ENCODE peak calls at places on chromosome 19, in four cellular contexts. One of them, this sample, is unnamed.

GRCh38 chr19:43534811-43535761 is 2.1 kb downstream of the ZNF575 start:
- DNase-seq in left lung: peak
- DNase-seq in endothelial cell: peak
- DNase-seq in gastrocnemius medialis: no peak
- DNase-seq in this sample: peak

GRCh38 chr19:37669336-37669963 is 14.2 kb upstream of the ZFP30 start:
- DNase-seq in left lung: no peak
- DNase-seq in endothelial cell: no peak
- DNase-seq in gastrocnemius medialis: no peak
- DNase-seq in this sample: no peak

GRCh38 chr19:2721570-2722540 is 683 bp upstream of the DIRAS1 start:
- DNase-seq in left lung: no peak
- DNase-seq in endothelial cell: no peak
- DNase-seq in gastrocnemius medialis: no peak
- DNase-seq in this sample: no peak

GRCh38 chr19:19224852-19225494 is 13.2 kb downstream of the NCAN start:
- DNase-seq in left lung: peak
- DNase-seq in endothelial cell: peak
- DNase-seq in gastrocnemius medialis: no peak
- DNase-seq in this sample: peak

GRCh38 chr19:45569619-45570421 is 14.8 kb downstream of the OPA3 start:
- DNase-seq in left lung: peak
- DNase-seq in endothelial cell: peak
- DNase-seq in gastrocnemius medialis: peak
- DNase-seq in this sample: peak

GRCh38 chr19:536031-536880 is 4.7 kb downstream of the CDC34 start:
- DNase-seq in left lung: no peak
- DNase-seq in endothelial cell: no peak
- DNase-seq in gastrocnemius medialis: no peak
- DNase-seq in this sample: no peak

GRCh38 chr19:48859711-48860572 is 8.5 kb downstream of the PLEKHA4 start:
- DNase-seq in left lung: peak
- DNase-seq in endothelial cell: no peak
- DNase-seq in gastrocnemius medialis: no peak
- DNase-seq in this sample: no peak

GRCh38 chr19:49071860-49072547 is 495 bp downstream of the KCNA7 start:
- DNase-seq in left lung: no peak
- DNase-seq in endothelial cell: no peak
- DNase-seq in gastrocnemius medialis: no peak
- DNase-seq in this sample: no peak

GRCh38 chr19:3094638-3095374 is 644 bp downstream of the GNA11 start:
- DNase-seq in left lung: peak
- DNase-seq in endothelial cell: peak
- DNase-seq in gastrocnemius medialis: no peak
- DNase-seq in this sample: peak

GRCh38 chr19:49553451-49554271 is 25.9 kb downstream of the RCN3 start:
- DNase-seq in left lung: no peak
- DNase-seq in endothelial cell: no peak
- DNase-seq in gastrocnemius medialis: no peak
- DNase-seq in this sample: peak

GRCh38 chr19:51158474-51159129 is 16.5 kb downstream of the SIGLEC7 start:
- DNase-seq in left lung: peak
- DNase-seq in endothelial cell: peak
- DNase-seq in gastrocnemius medialis: no peak
- DNase-seq in this sample: peak

GRCh38 chr19:5927439-5927821 is 13.4 kb downstream of the CAPS start:
- DNase-seq in left lung: no peak
- DNase-seq in endothelial cell: no peak
- DNase-seq in gastrocnemius medialis: no peak
- DNase-seq in this sample: no peak

GRCh38 chr19:39397360-39398296 is 6.5 kb downstream of the MED29 start:
- DNase-seq in left lung: peak
- DNase-seq in endothelial cell: peak
- DNase-seq in gastrocnemius medialis: peak
- DNase-seq in this sample: peak

GRCh38 chr19:8831832-8832131 is 322 bp downstream of the ZNF558 start:
- DNase-seq in left lung: no peak
- DNase-seq in endothelial cell: no peak
- DNase-seq in gastrocnemius medialis: peak
- DNase-seq in this sample: no peak

GRCh38 chr19:8831373-8831772 is 731 bp downstream of the ZNF558 start:
- DNase-seq in left lung: no peak
- DNase-seq in endothelial cell: no peak
- DNase-seq in gastrocnemius medialis: no peak
- DNase-seq in this sample: no peak

GRCh38 chr19:8835446-8835845 is 3.3 kb downstream of the MBD3L1 start:
- DNase-seq in left lung: no peak
- DNase-seq in endothelial cell: no peak
- DNase-seq in gastrocnemius medialis: no peak
- DNase-seq in this sample: no peak

GRCh38 chr19:8835877-8836276 is 3.7 kb downstream of the MBD3L1 start:
- DNase-seq in left lung: no peak
- DNase-seq in endothelial cell: no peak
- DNase-seq in gastrocnemius medialis: no peak
- DNase-seq in this sample: no peak

GRCh38 chr19:8832132-8833021 is at the start of the genes MBD3L1 and ZNF558:
- DNase-seq in left lung: peak
- DNase-seq in endothelial cell: no peak
- DNase-seq in gastrocnemius medialis: peak
- DNase-seq in this sample: peak
- TF ChIP-seq CTCF in left lung: peak
- TF ChIP-seq CTCF in endothelial cell: no peak
- TF ChIP-seq CTCF in gastrocnemius medialis: peak
- TF ChIP-seq CTCF in this sample: peak

GRCh38 chr19:15112385-15112784 is 5.2 kb downstream of the SYDE1 start:
- DNase-seq in left lung: no peak
- DNase-seq in endothelial cell: no peak
- DNase-seq in gastrocnemius medialis: no peak
- DNase-seq in this sample: peak
- TF ChIP-seq CTCF in left lung: no peak
- TF ChIP-seq CTCF in endothelial cell: no peak
- TF ChIP-seq CTCF in gastrocnemius medialis: no peak
- TF ChIP-seq CTCF in this sample: no peak

GRCh38 chr19:8826371-8826770 is 5.7 kb downstream of the ZNF558 start:
- DNase-seq in left lung: no peak
- DNase-seq in endothelial cell: no peak
- DNase-seq in gastrocnemius medialis: no peak
- DNase-seq in this sample: no peak
- TF ChIP-seq CTCF in left lung: no peak
- TF ChIP-seq CTCF in endothelial cell: no peak
- TF ChIP-seq CTCF in gastrocnemius medialis: no peak
- TF ChIP-seq CTCF in this sample: no peak

GRCh38 chr19:42293539-42293938 is 8.4 kb upstream of the PRR19 start:
- DNase-seq in left lung: no peak
- DNase-seq in endothelial cell: no peak
- DNase-seq in gastrocnemius medialis: no peak
- DNase-seq in this sample: no peak
- TF ChIP-seq CTCF in left lung: no peak
- TF ChIP-seq CTCF in endothelial cell: no peak
- TF ChIP-seq CTCF in gastrocnemius medialis: no peak
- TF ChIP-seq CTCF in this sample: no peak

GRCh38 chr19:13269348-13269747 is 119.1 kb downstream of the IER2 start:
- DNase-seq in left lung: no peak
- DNase-seq in endothelial cell: no peak
- DNase-seq in gastrocnemius medialis: no peak
- DNase-seq in this sample: no peak
- TF ChIP-seq CTCF in left lung: no peak
- TF ChIP-seq CTCF in endothelial cell: no peak
- TF ChIP-seq CTCF in gastrocnemius medialis: no peak
- TF ChIP-seq CTCF in this sample: no peak

GRCh38 chr19:8456064-8456463 is 11.3 kb downstream of the HNRNPM start:
- DNase-seq in left lung: no peak
- DNase-seq in endothelial cell: peak
- DNase-seq in gastrocnemius medialis: no peak
- DNase-seq in this sample: no peak
- TF ChIP-seq CTCF in left lung: no peak
- TF ChIP-seq CTCF in endothelial cell: peak
- TF ChIP-seq CTCF in gastrocnemius medialis: no peak
- TF ChIP-seq CTCF in this sample: peak

DNA sequence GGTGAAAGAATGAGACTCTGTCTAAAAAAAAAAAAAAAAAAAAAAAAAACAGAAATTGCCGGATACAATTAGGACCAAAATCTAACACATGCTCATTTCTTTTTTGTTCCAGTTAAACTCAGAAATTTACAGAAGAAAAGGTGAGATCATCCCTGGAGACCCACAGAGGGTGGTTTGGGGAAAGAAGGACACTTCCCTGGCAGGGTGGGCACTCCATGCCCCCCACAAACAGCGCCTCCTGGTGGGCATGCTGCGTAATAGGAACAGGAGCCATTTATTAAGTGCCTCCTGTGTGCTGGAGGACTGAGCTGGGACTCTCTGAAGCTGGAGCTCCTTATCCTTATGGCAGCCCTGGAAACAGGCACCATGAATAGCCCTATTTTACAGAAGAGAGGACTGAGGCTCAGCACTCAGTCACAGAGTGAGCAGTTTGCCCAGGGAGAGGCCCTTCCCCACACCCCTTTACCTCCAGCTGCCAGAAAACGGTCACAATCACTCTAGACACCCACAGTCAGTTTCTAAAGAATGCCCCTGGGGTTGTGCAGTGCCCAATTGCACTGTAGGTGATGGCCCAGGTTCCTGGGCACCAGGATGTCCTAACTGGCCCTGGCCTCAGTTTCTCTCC is 10.1 kb downstream of the C19orf38 start:
- DNase-seq in left lung: peak
- DNase-seq in endothelial cell: peak
- DNase-seq in gastrocnemius medialis: no peak
- DNase-seq in this sample: no peak
- TF ChIP-seq CTCF in left lung: peak
- TF ChIP-seq CTCF in endothelial cell: peak
- TF ChIP-seq CTCF in gastrocnemius medialis: peak
- TF ChIP-seq CTCF in this sample: peak